ENCODE peak calls at places on chromosomes 6 and 20, in six cellular contexts. L, K, Q, X, F and Z are unnamed samples.

GRCh38 chr20:10671850-10672578 is 1.8 kb downstream of the JAG1 start:
- DNase-seq in X (peak), K (peak), Q (no peak), F (peak), L (no peak), Z (no peak)

GRCh38 chr20:62832951-62833391 is 16.1 kb downstream of the COL9A3 start:
- DNase-seq in X (no peak), K (no peak), Q (no peak), L (no peak), F (no peak), Z (no peak)

GRCh38 chr20:35368616-35369423 is 43.0 kb downstream of the UQCC1 start:
- DNase-seq in L (no peak), F (no peak), K (peak), X (no peak), Q (no peak), Z (no peak)

GRCh38 chr6:33798343-33798848 is 5.4 kb downstream of the MLN start:
- DNase-seq in K (no peak), X (no peak), F (no peak), L (no peak), Q (no peak), Z (no peak)

GRCh38 chr20:47336013-47336754 is 20.3 kb downstream of the ZMYND8 start:
- DNase-seq in F (no peak), K (no peak), L (no peak), Q (no peak), X (no peak), Z (no peak)

GRCh38 chr20:46985241-46985640 is 90.6 kb downstream of the EYA2 start:
- DNase-seq in K (no peak), F (no peak), Q (no peak), X (no peak), L (no peak), Z (peak)

GRCh38 chr6:118705799-118706481 is 54.5 kb upstream of the CEP85L start:
- DNase-seq in K (peak), L (peak), X (peak), F (peak), Q (no peak), Z (no peak)

GRCh38 chr20:3044336-3044965 is 1.0 kb downstream of the GNRH2 start:
- DNase-seq in K (no peak), L (no peak), Q (no peak), X (no peak), F (no peak), Z (no peak)

GRCh38 chr6:136921521-136921935 is 573 bp upstream of the SLC35D3 start:
- DNase-seq in K (peak), L (no peak), X (peak), F (no peak), Q (no peak), Z (no peak)

GRCh38 chr6:167552961-167553360 is 228.1 kb downstream of the TTLL2 start:
- DNase-seq in F (no peak), L (no peak), X (no peak), K (no peak), Q (no peak), Z (no peak)

GRCh38 chr6:49499121-49499520 is 602 bp upstream of the GLYATL3 start:
- DNase-seq in Q (no peak), L (no peak), K (peak), X (no peak), F (no peak), Z (no peak)

GRCh38 chr6:168239374-168239773 is 80.2 kb downstream of the DACT2 start:
- DNase-seq in Q (no peak), L (no peak), F (no peak), K (no peak), X (no peak), Z (no peak)

GRCh38 chr20:35055445-35056276 is 36.9 kb downstream of the TRPC4AP start:
- DNase-seq in K (no peak), Q (no peak), X (no peak), F (no peak), L (no peak), Z (no peak)

GRCh38 chr6:116451916-116452315 is 9.3 kb upstream of the CALHM6 start:
- DNase-seq in Q (no peak), F (no peak), K (no peak), X (no peak), L (no peak), Z (no peak)

GRCh38 chr6:16082367-16082766 is 46.5 kb upstream of the MYLIP start:
- DNase-seq in Q (no peak), L (no peak), K (no peak), X (no peak), F (no peak), Z (no peak)

GRCh38 chr20:2873747-2874041 is 413 bp downstream of the PTPRA start:
- DNase-seq in X (peak), L (no peak), F (no peak), Q (peak), K (peak), Z (no peak)

GRCh38 chr20:36275441-36276189 is 30.5 kb upstream of the DLGAP4 start:
- DNase-seq in L (no peak), F (no peak), K (no peak), X (no peak), Q (no peak), Z (no peak)

GRCh38 chr20:38534756-38535155 is 46.2 kb upstream of the ADIG start:
- DNase-seq in L (no peak), Q (no peak), X (no peak), F (no peak), K (no peak), Z (no peak)

GRCh38 chr20:9161308-9161707 is 92.4 kb downstream of the PLCB4 start:
- DNase-seq in L (no peak), Q (no peak), X (no peak), F (no peak), K (no peak), Z (no peak)

GRCh38 chr20:38434310-38434741 is 802 bp downstream of the SNHG17 start:
- DNase-seq in F (no peak), L (no peak), K (peak), X (peak), Q (no peak), Z (peak)

GRCh38 chr6:20403766-20404640 is 2.3 kb downstream of the E2F3 start:
- DNase-seq in F (peak), L (no peak), K (peak), Q (peak), X (peak), Z (peak)

GRCh38 chr20:49886571-49887203 is 28.6 kb downstream of the SPATA2 start:
- DNase-seq in L (no peak), K (no peak), Q (no peak), F (no peak), X (no peak), Z (no peak)

GRCh38 chr6:130680118-130680517 is 147.1 kb upstream of the SMLR1 start:
- DNase-seq in K (no peak), Q (no peak), X (no peak), L (no peak), F (no peak), Z (no peak)

GRCh38 chr6:80151641-80152040 is 45.2 kb downstream of the BCKDHB start:
- DNase-seq in X (no peak), L (no peak), K (no peak), F (no peak), Q (no peak), Z (no peak)

GRCh38 chr6:14622135-14622534 is 504.6 kb downstream of the CD83 start:
- DNase-seq in F (no peak), Q (peak), L (no peak), K (no peak), X (no peak), Z (peak)

GRCh38 chr6:18260448-18261106 is 3.8 kb downstream of the DEK start:
- DNase-seq in K (peak), Q (peak), X (no peak), F (no peak), L (peak), Z (no peak)

GRCh38 chr6:37897819-37898534 is 78.5 kb downstream of the ZFAND3 start:
- DNase-seq in L (no peak), Q (no peak), F (no peak), X (no peak), K (no peak), Z (no peak)

GRCh38 chr6:10808376-10808775 is 30.0 kb downstream of the MAK start:
- DNase-seq in Q (no peak), X (no peak), K (no peak), F (no peak), L (no peak), Z (no peak)

GRCh38 chr6:69090132-69090531 is 455.1 kb downstream of the ADGRB3 start:
- DNase-seq in Q (no peak), X (no peak), K (no peak), F (no peak), L (no peak), Z (no peak)

GRCh38 chr6:148967128-148967527 is 220.3 kb downstream of the UST start:
- DNase-seq in X (no peak), Q (no peak), F (no peak), K (no peak), L (no peak), Z (no peak)

GRCh38 chr6:12635813-12636212 is 80.8 kb upstream of the PHACTR1 start:
- DNase-seq in L (no peak), X (no peak), K (no peak), Q (no peak), F (no peak), Z (no peak)

GRCh38 chr6:24766685-24767462 is 7.9 kb upstream of the GMNN start:
- DNase-seq in X (peak), Q (no peak), L (no peak), K (peak), F (no peak), Z (peak)

GRCh38 chr6:22361576-22361975 is 64.7 kb upstream of the PRL start:
- DNase-seq in L (no peak), Q (no peak), F (no peak), K (no peak), X (no peak), Z (no peak)

GRCh38 chr6:113381957-113382356 is 475.2 kb upstream of the MARCKS start:
- DNase-seq in K (peak), F (no peak), L (peak), X (peak), Q (no peak), Z (no peak)

GRCh38 chr6:84052204-84052882 is 18.8 kb downstream of the MRAP2 start:
- DNase-seq in F (peak), Q (peak), K (peak), X (peak), L (no peak), Z (no peak)

GRCh38 chr20:57483287-57484050 is 41.5 kb downstream of the CTCFL start:
- DNase-seq in K (no peak), L (peak), X (no peak), Q (no peak), F (no peak), Z (no peak)

GRCh38 chr20:62618622-62619529 is 23.4 kb upstream of the SLCO4A1 start:
- DNase-seq in Q (no peak), F (no peak), X (no peak), L (no peak), K (peak), Z (no peak)

GRCh38 chr6:62285612-62286469 is at the start of gene KHDRBS2:
- DNase-seq in L (peak), F (no peak), X (no peak), Q (peak), K (no peak), Z (peak)

GRCh38 chr6:2857580-2858337 is 16.1 kb upstream of the SERPINB1 start:
- DNase-seq in L (peak), K (peak), X (peak), Q (no peak), F (peak), Z (peak)

GRCh38 chr6:20279608-20280287 is 67.5 kb upstream of the MBOAT1 start:
- DNase-seq in L (no peak), F (no peak), K (no peak), Q (no peak), X (no peak), Z (no peak)

GRCh38 chr6:40950986-40951730 is 87.9 kb downstream of the UNC5CL start:
- DNase-seq in L (no peak), X (peak), F (no peak), Q (no peak), K (no peak), Z (no peak)

GRCh38 chr6:40953486-40953885 is 85.5 kb downstream of the UNC5CL start:
- DNase-seq in K (no peak), Q (no peak), X (no peak), L (no peak), F (no peak), Z (no peak)

GRCh38 chr6:40948598-40948997 is 90.4 kb downstream of the UNC5CL start:
- DNase-seq in K (no peak), X (no peak), L (no peak), Q (no peak), F (no peak), Z (no peak)

GRCh38 chr6:40946738-40947301 is 92.2 kb downstream of the UNC5CL start:
- DNase-seq in X (no peak), K (no peak), F (no peak), Q (no peak), L (no peak), Z (no peak)

GRCh38 chr6:40947876-40948514 is 91.0 kb downstream of the UNC5CL start:
- DNase-seq in Q (no peak), L (no peak), X (peak), K (no peak), F (no peak), Z (no peak)
- TF ChIP-seq MYC in Q (no peak), L (no peak), X (no peak), K (no peak), F (no peak), Z (no peak)

GRCh38 chr6:6495851-6496250 is 92.7 kb upstream of the LY86 start:
- DNase-seq in X (no peak), Q (no peak), K (no peak), F (no peak), L (no peak), Z (no peak)

GRCh38 chr6:6497541-6497940 is 91.0 kb upstream of the LY86 start:
- DNase-seq in Q (no peak), K (no peak), X (no peak), F (no peak), L (no peak), Z (no peak)

GRCh38 chr6:6492675-6493074 is 95.8 kb upstream of the LY86 start:
- DNase-seq in K (no peak), X (no peak), L (no peak), Q (no peak), F (no peak), Z (no peak)

GRCh38 chr6:6491761-6492160 is 96.8 kb upstream of the LY86 start:
- DNase-seq in F (no peak), L (no peak), X (no peak), Q (no peak), K (no peak), Z (no peak)

DNA sequence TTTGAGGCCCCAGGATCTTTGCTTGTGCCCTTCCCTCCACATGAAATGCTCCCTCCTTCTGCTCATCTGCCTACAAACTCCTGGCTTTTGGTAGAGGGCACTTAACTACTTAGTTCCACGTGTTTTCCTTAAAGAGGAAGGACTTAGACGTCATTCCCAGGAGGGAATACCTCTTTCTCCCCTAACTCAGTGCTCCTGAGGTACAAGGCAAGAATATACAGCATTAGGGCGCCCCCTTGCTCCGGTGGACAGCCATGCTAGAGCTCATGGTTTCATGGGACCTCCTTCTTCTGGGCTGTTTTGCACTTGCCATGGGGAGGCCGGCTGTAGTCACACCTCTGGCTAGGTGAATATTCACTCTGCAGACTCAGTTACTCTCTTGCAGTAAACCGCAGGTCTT is 93.8 kb upstream of the LY86 start:
- DNase-seq in Q (peak), K (peak), X (no peak), F (peak), L (peak), Z (peak)
- TF ChIP-seq MYC in Q (no peak), K (no peak), X (no peak), F (no peak), L (no peak), Z (no peak)

GRCh38 chr6:134593024-134593423 is 275.1 kb upstream of the SGK1 start:
- DNase-seq in K (no peak), Q (no peak), X (no peak), L (no peak), F (no peak), Z (no peak)

GRCh38 chr6:134593442-134593841 is 275.5 kb upstream of the SGK1 start:
- DNase-seq in K (no peak), X (no peak), L (no peak), F (no peak), Q (no peak), Z (no peak)

GRCh38 chr6:134590449-134590848 is 272.5 kb upstream of the SGK1 start:
- DNase-seq in X (no peak), F (no peak), Q (no peak), L (no peak), K (no peak), Z (peak)

GRCh38 chr6:134588267-134588666 is 270.4 kb upstream of the SGK1 start:
- DNase-seq in K (no peak), F (no peak), L (no peak), Q (no peak), X (no peak), Z (peak)

DNA sequence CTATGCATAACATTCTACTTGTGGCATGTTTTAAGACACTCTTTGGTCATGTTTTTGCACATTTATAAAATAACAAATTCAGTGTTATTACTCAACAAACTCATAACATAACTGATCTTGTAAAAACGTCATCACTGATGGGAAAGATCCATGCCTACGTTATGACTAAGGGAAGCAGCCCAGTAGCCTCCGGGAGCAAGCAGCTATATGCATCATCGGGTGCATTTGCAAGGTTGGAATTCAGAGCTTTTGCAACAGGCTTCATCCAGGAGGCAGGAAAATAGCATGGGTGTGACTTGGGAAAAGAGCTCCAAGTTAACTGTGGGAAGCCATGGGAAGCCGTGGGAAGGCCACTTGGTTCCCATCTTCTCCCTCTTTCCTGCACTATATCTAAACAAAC is 271.6 kb upstream of the SGK1 start:
- DNase-seq in K (no peak), Q (no peak), F (no peak), L (no peak), X (no peak), Z (peak)
- TF ChIP-seq MYC in K (no peak), Q (no peak), F (no peak), L (no peak), X (no peak), Z (no peak)

GRCh38 chr6:498795-499231 is 107.3 kb downstream of the IRF4 start:
- DNase-seq in K (peak), F (no peak), X (no peak), L (peak), Q (no peak), Z (no peak)
- TF ChIP-seq MYC in K (no peak), F (no peak), X (no peak), L (no peak), Q (no peak), Z (no peak)

DNA sequence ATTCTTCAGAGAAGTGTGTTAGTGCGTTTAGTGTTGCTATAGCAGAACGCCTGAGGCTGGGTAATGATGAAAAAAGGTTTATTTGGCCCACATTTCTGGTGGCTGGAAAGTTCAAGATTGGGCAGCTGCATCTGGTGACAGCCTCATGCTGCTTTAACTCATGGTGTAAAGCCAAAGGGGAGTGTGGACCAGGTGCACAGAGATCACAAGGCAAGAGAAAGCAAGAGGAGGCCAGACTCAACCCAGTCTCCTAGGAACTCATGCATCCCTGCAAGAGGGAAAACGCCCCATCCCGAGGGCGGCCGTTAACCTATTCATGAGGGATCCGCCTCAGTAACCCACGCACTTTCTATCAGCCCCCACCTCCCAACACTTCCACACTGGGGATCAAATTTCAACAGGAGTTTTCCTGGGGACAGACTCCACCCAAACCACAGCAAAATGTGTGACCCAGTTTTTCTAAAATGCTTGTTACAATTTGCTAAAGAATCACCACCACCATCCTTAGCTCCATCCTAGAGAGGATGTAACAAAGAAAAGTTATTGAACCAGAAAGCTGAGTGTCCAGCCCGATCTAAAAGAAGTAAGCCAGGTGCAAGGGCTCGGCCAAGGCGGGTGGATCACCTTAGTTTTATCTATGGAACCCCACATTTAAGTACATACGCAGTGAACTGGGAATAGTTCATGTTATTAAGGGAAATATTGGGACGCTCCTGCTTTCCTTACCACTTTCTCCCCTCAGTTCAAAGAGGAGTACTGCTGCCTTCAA is 164.8 kb downstream of the QKI start:
- DNase-seq in Q (no peak), K (no peak), X (no peak), F (peak), L (no peak), Z (no peak)
- TF ChIP-seq MYC in Q (no peak), K (no peak), X (no peak), F (no peak), L (no peak), Z (no peak)

GRCh38 chr6:27383481-27383880 is 5.1 kb upstream of the ZNF391 start:
- DNase-seq in L (no peak), Q (no peak), F (no peak), K (no peak), X (no peak), Z (no peak)

GRCh38 chr6:27388293-27389197 is at the start of gene ZNF391:
- DNase-seq in X (peak), F (peak), K (peak), Q (peak), L (peak), Z (peak)

GRCh38 chr6:27383011-27383410 is 5.5 kb upstream of the ZNF391 start:
- DNase-seq in L (no peak), Q (no peak), K (no peak), X (no peak), F (no peak), Z (no peak)
- TF ChIP-seq MYC in L (no peak), Q (no peak), K (no peak), X (no peak), F (no peak), Z (no peak)

DNA sequence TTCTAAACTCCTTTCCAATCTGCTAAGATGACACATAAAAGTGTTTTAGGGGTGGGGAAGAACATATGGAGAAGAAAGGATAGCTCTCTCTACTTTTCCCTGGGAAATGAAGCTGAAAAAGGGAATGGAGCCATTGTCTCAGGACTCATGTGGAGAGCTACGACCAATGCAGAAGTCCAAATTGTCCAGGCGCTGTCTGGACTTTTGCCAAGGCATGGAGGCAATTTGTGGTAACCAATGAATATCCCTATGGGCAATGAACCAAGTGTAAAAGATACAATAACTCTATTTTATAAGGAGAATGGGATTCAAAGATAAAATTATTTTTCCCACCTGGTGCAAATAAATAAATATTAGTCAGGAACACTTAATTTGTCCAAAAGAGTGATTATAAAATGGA is 16.0 kb downstream of the FBXL4 start:
- DNase-seq in L (no peak), Q (no peak), F (no peak), X (no peak), K (no peak), Z (no peak)
- TF ChIP-seq MYC in L (no peak), Q (no peak), F (no peak), X (no peak), K (no peak), Z (no peak)